ENCODE peak calls at places on chromosomes 11 and 22, in four cellular contexts. I is K562, Z is GM12878, H is HepG2. G is an unnamed sample.

GRCh38 chr22:20536590-20537324 is 29.3 kb downstream of the MED15 start:
- DNase-seq in I (peak), Z (no peak), H (no peak), G (no peak)

GRCh38 chr11:66739983-66740382 is 11.0 kb upstream of the SPTBN2 start:
- DNase-seq in I (no peak), Z (no peak), H (no peak), G (no peak)

GRCh38 chr11:30143098-30143705 is 87.6 kb upstream of the FSHB start:
- DNase-seq in I (peak), Z (peak), H (peak), G (no peak)

GRCh38 chr11:80584661-80585060 is 1143.8 kb upstream of the TENM4 start:
- DNase-seq in I (no peak), Z (no peak), H (no peak), G (no peak)

GRCh38 chr11:70755410-70756158 is 357.3 kb downstream of the CTTN start:
- DNase-seq in I (peak), Z (no peak), H (peak), G (peak)

GRCh38 chr11:13884159-13884799 is 78.2 kb upstream of the SPON1 start:
- DNase-seq in I (no peak), Z (no peak), H (no peak), G (no peak)

GRCh38 chr11:125995313-125995712 is 49.5 kb downstream of the VSIG10L2 start:
- DNase-seq in I (no peak), Z (no peak), H (no peak), G (no peak)

GRCh38 chr11:44016129-44016528 is 31.7 kb upstream of the ACCSL start:
- DNase-seq in I (no peak), Z (no peak), H (no peak), G (no peak)

GRCh38 chr11:134585666-134586285 is 173.7 kb upstream of the B3GAT1 start:
- DNase-seq in I (no peak), Z (no peak), H (no peak), G (no peak)

GRCh38 chr11:132054822-132055221 is 684.4 kb downstream of the NTM start:
- DNase-seq in I (no peak), Z (no peak), H (no peak), G (no peak)
- TF ChIP-seq ESRRA in I (no peak), Z (no peak), H (no peak), G (no peak)

GRCh38 chr22:48223488-48224190 is 1461.2 kb downstream of the TBC1D22A start:
- DNase-seq in I (no peak), Z (no peak), H (no peak), G (no peak)
- TF ChIP-seq CBFB in I (no peak), Z (no peak), H (no peak), G (no peak)

DNA sequence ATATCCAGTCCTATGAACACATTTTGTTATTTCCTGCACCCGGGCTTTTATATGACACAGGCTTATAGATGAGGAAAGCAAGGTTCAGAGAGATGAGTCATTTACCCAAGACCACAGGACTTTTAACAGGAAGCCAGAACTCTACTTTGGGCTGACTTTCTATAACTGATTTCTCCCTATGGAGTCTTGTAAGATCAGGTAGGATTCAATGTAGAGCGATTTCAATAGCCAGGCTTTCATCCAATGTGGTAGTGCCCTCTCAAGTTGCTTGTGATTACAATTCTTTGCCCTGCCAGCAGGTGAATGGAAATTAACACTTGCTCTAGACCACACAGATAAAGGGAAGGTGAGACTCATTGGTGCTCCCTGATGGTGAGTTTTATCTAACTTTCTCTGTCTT is 378.3 kb downstream of the INSC start:
- DNase-seq in I (no peak), Z (no peak), H (no peak), G (no peak)
- TF ChIP-seq ESRRA in I (no peak), Z (no peak), H (no peak), G (no peak)

DNA sequence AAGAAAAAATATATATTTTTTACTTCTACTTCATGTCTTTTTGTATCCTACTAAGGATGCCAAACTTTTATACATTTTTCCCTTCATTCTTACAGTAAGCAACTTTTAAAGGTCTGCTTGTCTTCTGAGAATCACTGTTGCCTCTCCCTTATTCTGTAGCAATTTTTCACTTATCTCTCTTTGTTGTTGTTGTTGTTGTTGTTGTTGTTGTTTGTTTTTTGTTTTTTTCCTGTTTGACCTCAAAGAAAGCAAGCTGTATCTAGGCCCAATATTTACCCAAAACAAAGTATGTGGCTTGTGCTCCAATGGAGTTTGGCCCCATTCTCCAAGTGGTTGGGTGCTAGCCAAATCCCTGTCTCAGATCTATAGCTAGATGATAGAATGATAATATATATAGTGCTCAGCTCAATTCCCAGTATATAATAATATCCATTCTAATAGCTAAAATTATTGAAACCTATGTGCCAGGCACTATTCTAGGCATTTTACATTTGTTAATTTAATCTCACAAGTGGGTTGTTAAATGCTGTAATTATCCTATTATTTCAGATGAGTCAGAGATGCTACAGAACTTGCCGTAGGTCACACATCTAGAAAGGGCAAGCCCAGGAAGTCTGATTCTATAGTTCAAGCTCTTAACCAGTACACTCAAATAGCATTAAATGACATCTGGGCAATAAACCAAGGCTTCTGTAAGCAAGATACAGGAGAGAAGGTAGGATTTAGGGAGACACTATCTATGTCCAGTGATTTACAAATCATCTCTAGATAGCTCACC is 205.1 kb upstream of the PITPNB start:
- DNase-seq in I (no peak), Z (no peak), H (no peak), G (no peak)
- TF ChIP-seq CBFB in I (no peak), Z (no peak), H (no peak), G (no peak)

GRCh38 chr11:17457361-17458104 is 19.1 kb downstream of the ABCC8 start:
- DNase-seq in I (no peak), Z (no peak), H (no peak), G (no peak)
- TF ChIP-seq ESRRA in I (no peak), Z (no peak), H (no peak), G (no peak)

G was measured in WTC11.